ENCODE peak calls at places on chromosomes 13 and 19, in six cellular contexts. One of them, this sample, is unnamed.

GRCh38 chr19:54206831-54207177 is 6.1 kb downstream of the RPS9 start:
- DNase-seq in hepatocyte: no peak
- DNase-seq in right atrium auricular region: no peak
- DNase-seq in psoas muscle: no peak
- DNase-seq in PC-3: no peak
- DNase-seq in stomach: no peak
- DNase-seq in this sample: no peak

GRCh38 chr19:56108447-56109195 is 12.5 kb downstream of the ZNF787 start:
- DNase-seq in hepatocyte: peak; percentile 45
- DNase-seq in right atrium auricular region: peak; percentile 60
- DNase-seq in psoas muscle: peak; percentile 64
- DNase-seq in PC-3: no peak
- DNase-seq in stomach: peak; percentile 57
- DNase-seq in this sample: no peak

GRCh38 chr19:46115396-46116109 is 8.9 kb downstream of the IGFL3 start:
- DNase-seq in hepatocyte: peak; percentile 27
- DNase-seq in right atrium auricular region: no peak
- DNase-seq in psoas muscle: no peak
- DNase-seq in PC-3: peak; percentile 85
- DNase-seq in stomach: no peak
- DNase-seq in this sample: no peak

GRCh38 chr19:2969104-2969504 is 8.3 kb upstream of the TLE6 start:
- DNase-seq in hepatocyte: peak; percentile 57
- DNase-seq in right atrium auricular region: peak; percentile 91
- DNase-seq in psoas muscle: peak; percentile 79
- DNase-seq in PC-3: no peak
- DNase-seq in stomach: peak; percentile 58
- DNase-seq in this sample: no peak

GRCh38 chr19:13987101-13987890 is 18.8 kb downstream of the RFX1 start:
- DNase-seq in hepatocyte: no peak
- DNase-seq in right atrium auricular region: no peak
- DNase-seq in psoas muscle: peak; percentile 92
- DNase-seq in PC-3: no peak
- DNase-seq in stomach: peak; percentile 45
- DNase-seq in this sample: no peak

GRCh38 chr13:23889598-23890224 is 511 bp upstream of the MIPEP start:
- DNase-seq in hepatocyte: no peak
- DNase-seq in right atrium auricular region: no peak
- DNase-seq in psoas muscle: no peak
- DNase-seq in PC-3: peak; percentile 21
- DNase-seq in stomach: no peak
- DNase-seq in this sample: no peak

GRCh38 chr19:1081301-1082164 is 13.6 kb downstream of the POLR2E start:
- DNase-seq in hepatocyte: peak; percentile 66
- DNase-seq in right atrium auricular region: no peak
- DNase-seq in psoas muscle: no peak
- DNase-seq in PC-3: no peak
- DNase-seq in stomach: no peak
- DNase-seq in this sample: no peak

GRCh38 chr19:33376423-33376822 is 2.9 kb downstream of the CEBPG start:
- DNase-seq in hepatocyte: peak; percentile 70
- DNase-seq in right atrium auricular region: peak; percentile 94
- DNase-seq in psoas muscle: peak; percentile 85
- DNase-seq in PC-3: peak; percentile 81
- DNase-seq in stomach: peak; percentile 86
- DNase-seq in this sample: no peak

GRCh38 chr13:91389186-91389585 is 9.2 kb upstream of the GPC5 start:
- DNase-seq in hepatocyte: no peak
- DNase-seq in right atrium auricular region: no peak
- DNase-seq in psoas muscle: no peak
- DNase-seq in PC-3: no peak
- DNase-seq in stomach: no peak
- DNase-seq in this sample: no peak

GRCh38 chr13:39816936-39817335 is 161.5 kb downstream of the COG6 start:
- DNase-seq in hepatocyte: no peak
- DNase-seq in right atrium auricular region: no peak
- DNase-seq in psoas muscle: no peak
- DNase-seq in PC-3: no peak
- DNase-seq in stomach: no peak
- DNase-seq in this sample: no peak

DNA sequence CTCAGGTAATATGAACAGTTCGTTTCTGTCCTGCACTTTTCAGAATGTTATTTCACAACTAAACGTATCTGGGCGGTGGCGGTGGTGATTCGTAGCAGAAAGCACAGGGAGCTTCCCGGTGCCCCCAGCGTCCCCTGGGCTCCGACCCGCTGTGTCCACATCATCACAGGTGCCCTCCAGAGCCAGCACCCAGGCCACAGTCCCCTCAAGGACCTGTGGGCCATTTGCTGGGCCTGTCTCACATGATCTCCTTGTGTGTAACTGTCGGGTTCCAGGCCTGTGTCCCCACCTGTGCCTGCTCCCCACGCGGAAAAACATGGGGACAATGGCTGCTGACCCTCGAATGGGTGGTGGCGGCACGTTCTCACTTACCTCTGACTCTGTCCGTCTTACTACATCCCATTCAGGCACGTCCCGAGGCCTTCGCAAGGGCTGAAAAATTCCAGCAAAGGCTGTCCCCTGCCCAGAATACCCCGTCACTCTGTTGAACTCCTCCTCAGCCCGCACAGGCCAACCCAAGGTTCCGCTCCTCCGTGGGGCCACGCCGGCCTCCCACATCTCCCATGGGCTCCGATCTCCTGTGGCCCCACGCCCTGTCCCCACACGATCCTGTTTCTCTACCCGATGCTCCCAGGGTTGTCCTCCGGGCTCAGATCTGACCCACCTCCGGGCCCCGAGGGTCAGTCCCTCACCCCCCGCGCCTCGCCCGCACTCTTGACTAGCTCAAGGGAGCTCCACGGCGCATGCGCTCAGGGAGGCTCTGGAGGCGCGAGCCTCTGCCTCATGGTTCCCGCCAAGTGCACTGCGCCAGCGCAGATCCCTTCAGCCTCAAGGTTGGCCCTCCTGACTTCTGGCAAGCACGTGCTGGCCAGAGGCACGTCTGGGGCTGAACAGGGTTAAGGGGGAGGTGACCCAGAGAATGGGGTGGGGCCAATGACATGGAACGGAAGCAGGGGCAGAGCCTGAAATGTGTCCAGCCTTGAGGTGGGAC is 21.2 kb downstream of the DEDD2 start:
- DNase-seq in hepatocyte: no peak
- DNase-seq in right atrium auricular region: no peak
- DNase-seq in psoas muscle: no peak
- DNase-seq in PC-3: no peak
- DNase-seq in stomach: no peak
- DNase-seq in this sample: no peak
- H3K4me1 ChIP-seq in hepatocyte: no peaks in the 10 kb centered on the region
- H3K4me1 ChIP-seq in right atrium auricular region: peaks cover 27% of the 10 kb centered on the region
- H3K4me1 ChIP-seq in psoas muscle: no peaks in the 10 kb centered on the region
- H3K4me1 ChIP-seq in PC-3: peaks cover 27% of the 10 kb centered on the region
- H3K4me1 ChIP-seq in stomach: peaks cover 31% of the 10 kb centered on the region
- H3K4me1 ChIP-seq in this sample: peaks cover 64% of the 10 kb centered on the region

DNA sequence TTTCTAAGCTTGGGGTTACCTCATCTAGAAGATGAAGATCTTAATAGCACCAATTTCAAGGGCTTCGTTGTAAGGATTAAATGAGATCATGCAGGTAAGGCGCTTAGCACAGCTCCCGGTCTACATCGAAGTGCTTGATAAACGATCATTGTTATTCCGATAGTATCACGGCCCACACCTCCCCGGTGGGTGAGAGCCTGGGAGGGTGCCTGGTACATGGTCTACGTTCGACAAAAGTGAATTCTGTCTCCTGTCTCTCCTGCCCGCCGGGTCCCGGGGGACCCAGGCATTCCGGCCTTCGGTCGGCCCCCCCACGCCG is 501 bp upstream of the MYH14 start:
- DNase-seq in hepatocyte: no peak
- DNase-seq in right atrium auricular region: no peak
- DNase-seq in psoas muscle: no peak
- DNase-seq in PC-3: no peak
- DNase-seq in stomach: no peak
- DNase-seq in this sample: no peak
- H3K27ac ChIP-seq in hepatocyte: no peak overlapping the region
- H3K27ac ChIP-seq in right atrium auricular region: peak overlapping the region; percentile 62
- H3K27ac ChIP-seq in psoas muscle: peak overlapping the region; percentile 95
- H3K27ac ChIP-seq in PC-3: no peak overlapping the region
- H3K27ac ChIP-seq in stomach: peak overlapping the region; percentile 37
- H3K27ac ChIP-seq in this sample: no peak overlapping the region

GRCh38 chr19:38690146-38690545 is 42.7 kb downstream of the ACTN4 start:
- DNase-seq in hepatocyte: no peak
- DNase-seq in right atrium auricular region: no peak
- DNase-seq in psoas muscle: no peak
- DNase-seq in PC-3: no peak
- DNase-seq in stomach: no peak
- DNase-seq in this sample: no peak

GRCh38 chr19:38690832-38691231 is 43.4 kb downstream of the ACTN4 start:
- DNase-seq in hepatocyte: no peak
- DNase-seq in right atrium auricular region: no peak
- DNase-seq in psoas muscle: no peak
- DNase-seq in PC-3: no peak
- DNase-seq in stomach: no peak
- DNase-seq in this sample: no peak

GRCh38 chr19:38692458-38693379 is 45.3 kb downstream of the ACTN4 start:
- DNase-seq in hepatocyte: no peak
- DNase-seq in right atrium auricular region: no peak
- DNase-seq in psoas muscle: no peak
- DNase-seq in PC-3: no peak
- DNase-seq in stomach: no peak
- DNase-seq in this sample: no peak

GRCh38 chr19:38693380-38694223 is 46.2 kb downstream of the ACTN4 start:
- DNase-seq in hepatocyte: no peak
- DNase-seq in right atrium auricular region: no peak
- DNase-seq in psoas muscle: no peak
- DNase-seq in PC-3: peak; percentile 96
- DNase-seq in stomach: no peak
- DNase-seq in this sample: peak; percentile 46

DNA sequence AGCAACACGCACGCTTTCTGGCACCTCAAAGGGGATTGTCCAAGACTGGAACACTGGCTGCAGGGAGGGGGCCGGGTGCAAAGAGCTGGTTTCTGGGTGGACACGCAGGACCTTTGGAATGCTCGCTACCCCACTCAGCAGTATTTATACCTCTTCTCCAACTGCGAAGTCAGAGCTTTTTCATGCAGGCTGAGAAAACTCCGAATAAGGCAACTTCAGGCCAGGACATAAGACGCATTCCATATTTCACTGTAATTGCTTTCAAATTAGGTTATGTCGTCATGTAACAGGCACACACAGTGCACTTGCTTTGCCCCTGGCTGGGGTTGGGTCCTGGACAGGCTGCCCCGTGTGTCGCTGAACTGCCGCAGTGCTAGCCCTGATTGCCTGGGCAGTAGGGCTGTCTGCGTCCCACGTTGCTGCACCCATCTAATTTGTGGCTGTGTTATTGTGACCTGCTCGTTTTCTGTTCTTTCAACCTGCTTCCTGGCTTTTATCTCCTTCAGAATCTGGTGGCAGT is 44.5 kb downstream of the ACTN4 start:
- DNase-seq in hepatocyte: peak; percentile 68
- DNase-seq in right atrium auricular region: peak; percentile 85
- DNase-seq in psoas muscle: peak; percentile 85
- DNase-seq in PC-3: no peak
- DNase-seq in stomach: no peak
- DNase-seq in this sample: no peak
- H3K36me3 ChIP-seq in hepatocyte: no peaks in the 10 kb centered on the region
- H3K36me3 ChIP-seq in right atrium auricular region: peaks cover 25% of the 10 kb centered on the region
- H3K36me3 ChIP-seq in psoas muscle: peaks cover 5% of the 10 kb centered on the region
- H3K36me3 ChIP-seq in PC-3: peaks cover 61% of the 10 kb centered on the region
- H3K36me3 ChIP-seq in stomach: peaks cover 5% of the 10 kb centered on the region
- H3K36me3 ChIP-seq in this sample: peaks cover 3% of the 10 kb centered on the region

GRCh38 chr13:66994097-66994496 is 236.0 kb downstream of the PCDH9 start:
- DNase-seq in hepatocyte: peak; percentile 84
- DNase-seq in right atrium auricular region: peak; percentile 76
- DNase-seq in psoas muscle: peak; percentile 61
- DNase-seq in PC-3: no peak
- DNase-seq in stomach: peak; percentile 61
- DNase-seq in this sample: no peak
- H3K4me1 ChIP-seq in hepatocyte: no peaks in the 10 kb centered on the region
- H3K4me1 ChIP-seq in right atrium auricular region: peaks cover 6% of the 10 kb centered on the region
- H3K4me1 ChIP-seq in psoas muscle: no peaks in the 10 kb centered on the region
- H3K4me1 ChIP-seq in PC-3: no peaks in the 10 kb centered on the region
- H3K4me1 ChIP-seq in stomach: no peaks in the 10 kb centered on the region
- H3K4me1 ChIP-seq in this sample: no peaks in the 10 kb centered on the region

DNA sequence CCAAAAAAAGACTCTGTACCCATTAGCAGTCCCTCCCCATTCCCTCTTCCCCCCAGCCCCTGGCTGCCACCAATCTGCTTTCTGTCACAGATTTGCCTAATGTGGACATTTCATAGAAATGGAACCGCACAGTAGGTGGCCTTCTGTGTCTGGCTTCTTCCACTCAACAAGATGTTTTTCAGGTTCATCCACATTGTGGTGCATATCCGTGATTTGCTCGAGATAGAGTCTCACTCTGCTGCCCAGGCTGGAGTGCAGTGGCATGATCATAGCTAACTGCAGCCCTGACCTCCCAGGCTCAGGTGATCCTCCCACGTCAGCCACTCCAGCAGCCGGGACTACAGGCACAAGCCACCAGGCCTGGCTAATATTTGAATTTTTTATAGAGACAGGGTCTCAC is 20.9 kb downstream of the AP2A1 start:
- DNase-seq in hepatocyte: no peak
- DNase-seq in right atrium auricular region: no peak
- DNase-seq in psoas muscle: no peak
- DNase-seq in PC-3: no peak
- DNase-seq in stomach: no peak
- DNase-seq in this sample: no peak
- H3K27ac ChIP-seq in hepatocyte: no peak overlapping the region
- H3K27ac ChIP-seq in right atrium auricular region: no peak overlapping the region
- H3K27ac ChIP-seq in psoas muscle: no peak overlapping the region
- H3K27ac ChIP-seq in PC-3: no peak overlapping the region
- H3K27ac ChIP-seq in stomach: no peak overlapping the region
- H3K27ac ChIP-seq in this sample: no peak overlapping the region